ENCODE peak calls at places on chromosomes 16 and 17, in eight cellular contexts. L is tibial artery; Z is cardiac muscle cell; G is NCI-H1930; W is progenitor cell of endocrine pancreas; S is stimulated activated CD4-positive, alpha-beta T cell treated with anti-CD3 and anti-CD28 coated beads, Interleukin-1b, Interleukin-23, amount 100 ng/mL, for 1 hour; P is NK-92 treated with Interleukin-12 subunit alpha and Interleukin-12 subunit beta, amount 100 ng/mL, for 24 hours; O is NCI-H1105. I is an unnamed sample.

GRCh38 chr17:1347681-1348318 is 52.2 kb downstream of the YWHAE start:
- DNase-seq in W (no peak), S (no peak), Z (no peak), O (no peak), G (no peak), P (no peak), L (peak), I (no peak)

GRCh38 chr17:50117202-50118040 is 12.5 kb downstream of the SAMD14 start:
- DNase-seq in W (peak), G (no peak), L (no peak), O (peak), P (no peak), S (peak), Z (peak), I (no peak)

GRCh38 chr16:46690281-46691178 is 1.1 kb downstream of the ORC6 start:
- DNase-seq in P (no peak), Z (peak), S (no peak), W (no peak), G (no peak), O (no peak), L (no peak), I (no peak)

GRCh38 chr16:4323845-4324478 is 8.1 kb downstream of the GLIS2 start:
- DNase-seq in O (no peak), P (no peak), G (no peak), W (no peak), S (no peak), L (peak), Z (peak), I (no peak)

GRCh38 chr17:51461578-51462004 is 201.2 kb downstream of the UTP18 start:
- DNase-seq in Z (peak), P (peak), W (peak), S (peak), G (peak), L (peak), O (peak), I (no peak)

GRCh38 chr17:40510328-40510648 is 8.9 kb upstream of the TNS4 start:
- DNase-seq in W (no peak), O (no peak), Z (no peak), L (no peak), S (no peak), G (no peak), P (no peak), I (peak)

GRCh38 chr16:77383606-77384187 is 51.1 kb downstream of the ADAMTS18 start:
- DNase-seq in W (no peak), O (no peak), P (no peak), S (no peak), L (no peak), G (peak), Z (no peak), I (no peak)

GRCh38 chr17:64741924-64742670 is 80.0 kb upstream of the SMURF2 start:
- DNase-seq in G (no peak), L (peak), Z (no peak), S (no peak), O (no peak), P (no peak), W (no peak), I (peak)

GRCh38 chr17:80455328-80455710 is 21.1 kb downstream of the NPTX1 start:
- DNase-seq in W (peak), G (no peak), L (no peak), O (no peak), S (no peak), P (no peak), Z (peak), I (no peak)

GRCh38 chr16:82203198-82203597 is 33.2 kb upstream of the MPHOSPH6 start:
- DNase-seq in S (no peak), G (no peak), L (no peak), P (no peak), Z (no peak), O (no peak), W (no peak), I (no peak)

GRCh38 chr17:60599220-60599619 is 773 bp upstream of the PPM1D start:
- DNase-seq in W (no peak), O (no peak), L (no peak), S (no peak), Z (no peak), G (no peak), P (no peak), I (no peak)

GRCh38 chr17:46800573-46800972 is 17.9 kb downstream of the WNT3 start:
- DNase-seq in Z (no peak), P (no peak), G (no peak), W (no peak), O (no peak), L (no peak), S (no peak), I (no peak)

GRCh38 chr16:87945351-87946042 is 5.7 kb upstream of the BANP start:
- DNase-seq in L (peak), W (peak), Z (peak), P (no peak), O (peak), G (peak), S (no peak), I (no peak)

GRCh38 chr17:8332688-8333087 is 7.0 kb upstream of the ODF4 start:
- DNase-seq in P (no peak), L (no peak), O (no peak), W (no peak), S (no peak), Z (peak), G (no peak), I (no peak)

GRCh38 chr17:1112875-1113274 is 66.9 kb downstream of the ABR start:
- DNase-seq in Z (no peak), G (no peak), W (no peak), O (no peak), P (no peak), S (no peak), L (no peak), I (no peak)

GRCh38 chr16:9447195-9447551 is 355.7 kb downstream of the HAPSTR1 start:
- DNase-seq in O (no peak), L (no peak), S (no peak), W (no peak), P (no peak), Z (peak), G (no peak), I (no peak)

GRCh38 chr16:67311607-67312449 is 14.7 kb downstream of the KCTD19 start:
- DNase-seq in L (peak), Z (no peak), S (no peak), W (no peak), P (peak), O (no peak), G (no peak), I (no peak)

GRCh38 chr17:83053779-83054451 is 25.5 kb upstream of the METRNL start:
- DNase-seq in S (no peak), O (no peak), P (no peak), Z (no peak), L (peak), W (no peak), G (no peak), I (no peak)

GRCh38 chr17:69445132-69445531 is 30.6 kb downstream of the MAP2K6 start:
- DNase-seq in W (no peak), S (no peak), L (no peak), Z (no peak), G (no peak), O (no peak), P (no peak), I (no peak)

GRCh38 chr16:80948886-80949502 is 57.7 kb downstream of the CMC2 start:
- DNase-seq in L (peak), S (no peak), O (no peak), W (no peak), Z (peak), G (peak), P (peak), I (no peak)

GRCh38 chr16:54538241-54538640 is 251.7 kb upstream of the IRX3 start:
- DNase-seq in P (no peak), G (no peak), W (no peak), Z (no peak), S (no peak), O (peak), L (no peak), I (no peak)

GRCh38 chr17:79420318-79421243 is 190.3 kb downstream of the RBFOX3 start:
- DNase-seq in G (no peak), O (no peak), S (no peak), Z (peak), W (no peak), L (no peak), P (no peak), I (no peak)

GRCh38 chr17:78325076-78325712 is 34.7 kb downstream of the SOCS3 start:
- DNase-seq in P (no peak), Z (no peak), L (peak), G (no peak), S (no peak), O (no peak), W (no peak), I (peak)

GRCh38 chr17:77200711-77201110 is 59.9 kb downstream of the SEC14L1 start:
- DNase-seq in S (no peak), Z (no peak), L (no peak), G (no peak), P (no peak), O (no peak), W (no peak), I (no peak)

GRCh38 chr17:43431741-43432523 is 33.1 kb downstream of the ARL4D start:
- DNase-seq in Z (no peak), W (no peak), O (peak), G (no peak), S (no peak), P (no peak), L (peak), I (no peak)

GRCh38 chr17:82037113-82037888 is at the start of gene DCXR:
- DNase-seq in O (peak), W (peak), L (peak), P (peak), S (peak), G (peak), Z (peak), I (peak)

GRCh38 chr17:8146381-8147140 is 5.6 kb downstream of the PER1 start:
- DNase-seq in G (no peak), Z (no peak), L (peak), P (no peak), S (no peak), O (no peak), W (no peak), I (no peak)

GRCh38 chr17:45403906-45404490 is 28.7 kb downstream of the ARHGAP27 start:
- DNase-seq in G (no peak), P (no peak), S (no peak), O (no peak), Z (no peak), L (no peak), W (no peak), I (no peak)

GRCh38 chr16:87621976-87622713 is 19.8 kb downstream of the JPH3 start:
- DNase-seq in S (no peak), P (no peak), G (no peak), O (no peak), L (no peak), W (no peak), Z (no peak), I (no peak)

GRCh38 chr17:20008242-20009051 is 712 bp upstream of the SPECC1 start:
- DNase-seq in O (peak), P (no peak), L (no peak), Z (peak), G (peak), S (no peak), W (no peak), I (no peak)

GRCh38 chr16:71830359-71830758 is 15.4 kb upstream of the ATXN1L start:
- DNase-seq in W (no peak), Z (no peak), G (no peak), S (no peak), O (no peak), P (no peak), L (no peak), I (no peak)

GRCh38 chr17:56880571-56880970 is 33.3 kb downstream of the TRIM25 start:
- DNase-seq in W (no peak), G (no peak), S (no peak), L (no peak), P (no peak), Z (no peak), O (no peak), I (no peak)

GRCh38 chr17:81960130-81960958 is 643 bp downstream of the NOTUM start:
- DNase-seq in O (no peak), S (no peak), Z (no peak), G (no peak), L (no peak), W (no peak), P (no peak), I (no peak)

GRCh38 chr17:81015135-81015534 is 19.8 kb upstream of the BAIAP2 start:
- DNase-seq in W (no peak), Z (no peak), L (no peak), P (no peak), O (no peak), S (no peak), G (no peak), I (no peak)

GRCh38 chr16:66166451-66166850 is 200.0 kb upstream of the CDH5 start:
- DNase-seq in Z (no peak), L (no peak), S (no peak), O (no peak), W (no peak), P (no peak), G (no peak), I (peak)

I was measured in suprapubic skin.